ENCODE peak calls at places on chromosomes 5 and 9, in eight cellular contexts. A, V, J, I, Y, L, Z and S are unnamed samples.

GRCh38 chr5:65555266-65555665 is 7.7 kb downstream of the CENPK start:
- DNase-seq in V (no peak), J (no peak), Z (no peak), L (peak), I (no peak), A (no peak), Y (no peak), S (peak)

GRCh38 chr5:36323926-36324781 is 22.5 kb upstream of the RANBP3L start:
- DNase-seq in J (no peak), Y (no peak), I (no peak), Z (no peak), L (no peak), A (no peak), V (no peak), S (no peak)

GRCh38 chr5:6701500-6701899 is 11.7 kb upstream of the TENT4A start:
- DNase-seq in Y (no peak), I (no peak), Z (peak), L (no peak), V (no peak), J (no peak), A (no peak), S (no peak)

GRCh38 chr5:10335711-10336470 is 17.6 kb upstream of the MARCHF6 start:
- DNase-seq in I (no peak), Y (no peak), J (no peak), V (no peak), A (no peak), Z (no peak), L (no peak), S (no peak)

GRCh38 chr9:116271307-116271706 is 117.7 kb downstream of the PAPPA start:
- DNase-seq in Y (no peak), I (no peak), J (no peak), V (no peak), A (no peak), L (no peak), Z (peak), S (no peak)

GRCh38 chr5:5767286-5767928 is 344.9 kb downstream of the ICE1 start:
- DNase-seq in Z (no peak), V (no peak), I (no peak), L (no peak), Y (no peak), J (no peak), A (no peak), S (no peak)

GRCh38 chr5:149223081-149223848 is 48.4 kb upstream of the AFAP1L1 start:
- DNase-seq in Y (peak), Z (no peak), I (no peak), J (no peak), A (no peak), L (peak), V (no peak), S (no peak)

GRCh38 chr5:87394407-87394806 is 18.3 kb downstream of the CCNH start:
- DNase-seq in Y (no peak), V (no peak), J (no peak), A (no peak), L (peak), I (no peak), Z (peak), S (peak)

GRCh38 chr9:129568560-129569505 is 52.1 kb downstream of the C9orf50 start:
- DNase-seq in L (no peak), A (peak), J (no peak), Z (no peak), V (no peak), I (no peak), Y (no peak), S (no peak)

GRCh38 chr5:72328172-72328571 is 8.0 kb downstream of the PTCD2 start:
- DNase-seq in L (peak), Z (peak), A (no peak), J (no peak), Y (no peak), V (no peak), I (no peak), S (peak)

GRCh38 chr5:126619781-126620180 is 19.0 kb downstream of the PHAX start:
- DNase-seq in L (no peak), A (no peak), I (no peak), Z (no peak), J (no peak), Y (no peak), V (no peak), S (peak)

GRCh38 chr9:120916573-120916972 is 10.0 kb downstream of the TRAF1 start:
- DNase-seq in A (no peak), V (no peak), J (no peak), Z (no peak), Y (no peak), I (no peak), L (peak), S (peak)

GRCh38 chr9:93652604-93653592 is 76.5 kb downstream of the PHF2 start:
- DNase-seq in A (no peak), Z (no peak), J (no peak), I (no peak), V (no peak), Y (no peak), L (no peak), S (no peak)

GRCh38 chr9:5910413-5911057 is 19.8 kb downstream of the MLANA start:
- DNase-seq in L (no peak), A (no peak), V (no peak), J (no peak), I (no peak), Y (no peak), Z (no peak), S (peak)

GRCh38 chr5:111783537-111783936 is 26.5 kb upstream of the NREP start:
- DNase-seq in Y (no peak), Z (no peak), L (no peak), J (no peak), V (no peak), I (no peak), A (no peak), S (no peak)

GRCh38 chr9:132497731-132498130 is 84.7 kb upstream of the BARHL1 start:
- DNase-seq in I (no peak), J (no peak), V (no peak), A (no peak), Z (no peak), L (no peak), Y (no peak), S (no peak)

GRCh38 chr9:87898151-87898550 is 15.5 kb downstream of the SPATA31E1 start:
- DNase-seq in J (no peak), Z (peak), Y (no peak), V (no peak), A (no peak), I (no peak), L (peak), S (peak)

GRCh38 chr9:93962561-93963440 is 7.6 kb upstream of the BARX1 start:
- DNase-seq in Z (peak), L (peak), I (peak), Y (peak), V (peak), A (peak), J (peak), S (peak)

GRCh38 chr9:114096041-114096511 is 3.0 kb downstream of the KIF12 start:
- DNase-seq in J (no peak), A (peak), Y (peak), L (no peak), I (no peak), V (no peak), Z (no peak), S (no peak)

GRCh38 chr5:32278403-32278802 is 34.3 kb downstream of the MTMR12 start:
- DNase-seq in A (no peak), I (no peak), V (no peak), Z (no peak), J (peak), Y (no peak), L (peak), S (peak)

GRCh38 chr5:6712136-6712581 is 1.1 kb upstream of the TENT4A start:
- DNase-seq in V (peak), L (peak), A (peak), J (peak), I (peak), Y (peak), Z (peak), S (peak)

GRCh38 chr5:76583163-76584047 is 39.8 kb downstream of the F2RL2 start:
- DNase-seq in V (peak), J (peak), L (peak), Z (peak), Y (no peak), I (no peak), A (no peak), S (peak)

GRCh38 chr9:117268847-117269452 is 145.9 kb downstream of the ASTN2 start:
- DNase-seq in A (no peak), L (no peak), J (no peak), V (no peak), I (no peak), Y (no peak), Z (no peak), S (no peak)

GRCh38 chr5:88679638-88680037 is 203.3 kb downstream of the MEF2C start:
- DNase-seq in J (no peak), Y (no peak), L (no peak), A (no peak), V (no peak), I (no peak), Z (no peak), S (no peak)

GRCh38 chr5:32323741-32324140 is 11.0 kb upstream of the MTMR12 start:
- DNase-seq in Z (no peak), Y (no peak), V (no peak), I (no peak), J (no peak), L (no peak), A (peak), S (no peak)

GRCh38 chr5:116759860-116760644 is 185.4 kb upstream of the SEMA6A start:
- DNase-seq in I (peak), J (no peak), Z (no peak), A (peak), L (no peak), Y (no peak), V (no peak), S (peak)

GRCh38 chr5:111299067-111299481 is 74.9 kb downstream of the CAMK4 start:
- DNase-seq in L (no peak), Y (no peak), I (no peak), A (no peak), Z (no peak), V (peak), J (no peak), S (no peak)

GRCh38 chr5:138459311-138459710 is 6.0 kb upstream of the EGR1 start:
- DNase-seq in Z (no peak), Y (no peak), I (no peak), J (peak), A (no peak), L (no peak), V (peak), S (no peak)

GRCh38 chr9:27800159-27800558 is 226.9 kb upstream of the C9orf72 start:
- DNase-seq in A (no peak), V (no peak), I (no peak), Z (no peak), L (no peak), Y (no peak), J (no peak), S (no peak)

GRCh38 chr9:27801511-27801910 is 228.2 kb upstream of the C9orf72 start:
- DNase-seq in Y (no peak), I (no peak), A (no peak), Z (no peak), L (no peak), J (no peak), V (no peak), S (no peak)

GRCh38 chr9:27799326-27799725 is 226.0 kb upstream of the C9orf72 start:
- DNase-seq in V (no peak), L (no peak), Z (no peak), A (no peak), Y (no peak), J (no peak), I (no peak), S (no peak)
- H2AFZ ChIP-seq in V (no peak), L (no peak), Z (no peak), A (no peak), Y (no peak), J (no peak), I (no peak), S (no peak)

GRCh38 chr9:72982161-72982799 is 29.4 kb upstream of the ALDH1A1 start:
- DNase-seq in A (no peak), I (no peak), J (no peak), V (no peak), L (no peak), Z (no peak), Y (no peak), S (peak)

GRCh38 chr9:72981433-72981832 is 28.6 kb upstream of the ALDH1A1 start:
- DNase-seq in A (no peak), I (no peak), V (no peak), L (no peak), J (no peak), Z (no peak), Y (no peak), S (no peak)

GRCh38 chr9:72979405-72980100 is 26.7 kb upstream of the ALDH1A1 start:
- DNase-seq in J (no peak), A (no peak), I (no peak), L (no peak), Z (peak), V (no peak), Y (no peak), S (no peak)

GRCh38 chr9:72980183-72980582 is 27.3 kb upstream of the ALDH1A1 start:
- DNase-seq in J (no peak), Y (no peak), A (no peak), Z (no peak), I (no peak), L (no peak), V (no peak), S (no peak)

DNA sequence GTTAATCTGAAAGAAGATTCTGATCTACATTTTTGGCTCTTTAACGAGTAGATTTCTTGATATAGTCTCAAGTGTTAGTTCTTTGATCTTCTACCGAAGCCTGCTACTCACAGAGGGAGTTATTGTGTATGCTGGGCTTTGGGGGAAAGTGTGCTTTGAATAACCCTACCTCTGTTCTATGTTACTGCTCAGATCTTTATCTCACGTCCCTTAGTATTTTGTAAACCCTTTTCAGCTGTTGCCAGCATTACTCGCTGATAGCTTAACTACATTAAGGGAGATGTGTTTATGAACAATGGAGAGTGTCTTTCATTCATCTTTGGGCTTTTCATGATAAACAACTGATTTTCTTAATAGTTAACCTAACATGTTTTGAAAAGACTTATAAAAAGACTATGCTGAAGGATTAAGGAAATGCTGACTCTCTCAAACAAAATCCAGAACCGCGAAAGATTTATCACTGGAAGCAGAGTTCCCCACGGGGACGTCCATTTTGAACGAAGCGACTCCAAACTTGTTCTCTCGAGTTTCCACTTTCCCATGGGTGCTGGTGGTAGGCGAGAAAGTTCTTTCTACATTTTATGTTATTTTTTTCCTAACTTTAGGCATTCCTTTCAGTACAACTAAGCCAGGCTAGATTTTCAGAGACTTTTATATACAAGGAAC is 27.9 kb upstream of the ALDH1A1 start:
- DNase-seq in L (no peak), A (no peak), V (no peak), Z (no peak), J (no peak), Y (no peak), I (no peak), S (no peak)
- H2AFZ ChIP-seq in L (no peak), A (no peak), V (no peak), Z (no peak), J (no peak), Y (no peak), I (no peak), S (no peak)

GRCh38 chr5:163409384-163409783 is 28.0 kb upstream of the CCNG1 start:
- DNase-seq in A (no peak), L (no peak), Z (peak), V (no peak), I (no peak), Y (peak), J (no peak), S (no peak)
- H2AFZ ChIP-seq in A (no peak), L (no peak), Z (peak), V (no peak), I (no peak), Y (no peak), J (no peak), S (no peak)

GRCh38 chr9:137366891-137367381 is 56.0 kb downstream of the EXD3 start:
- DNase-seq in J (no peak), I (no peak), L (no peak), V (no peak), A (peak), Y (no peak), Z (no peak), S (no peak)

GRCh38 chr9:137367506-137368430 is 55.2 kb downstream of the EXD3 start:
- DNase-seq in I (no peak), J (no peak), Z (no peak), A (peak), Y (no peak), L (no peak), V (no peak), S (no peak)

GRCh38 chr9:137365056-137365455 is 57.9 kb downstream of the EXD3 start:
- DNase-seq in Z (no peak), J (no peak), V (no peak), Y (no peak), I (no peak), L (no peak), A (no peak), S (no peak)

GRCh38 chr9:137366445-137366810 is 56.5 kb downstream of the EXD3 start:
- DNase-seq in A (no peak), I (no peak), Y (no peak), L (no peak), V (no peak), Z (no peak), J (no peak), S (no peak)

GRCh38 chr9:137365552-137366444 is 57.2 kb downstream of the EXD3 start:
- DNase-seq in L (no peak), J (no peak), Y (no peak), Z (no peak), A (no peak), V (no peak), I (no peak), S (no peak)
- H2AFZ ChIP-seq in L (peak), J (no peak), Y (no peak), Z (no peak), A (no peak), V (no peak), I (no peak), S (no peak)

GRCh38 chr9:90073551-90073950 is 468.7 kb downstream of the GADD45G start:
- DNase-seq in I (no peak), Z (no peak), Y (no peak), J (no peak), V (no peak), A (no peak), L (no peak), S (no peak)
- H2AFZ ChIP-seq in I (no peak), Z (no peak), Y (no peak), J (no peak), V (no peak), A (no peak), L (no peak), S (no peak)

DNA sequence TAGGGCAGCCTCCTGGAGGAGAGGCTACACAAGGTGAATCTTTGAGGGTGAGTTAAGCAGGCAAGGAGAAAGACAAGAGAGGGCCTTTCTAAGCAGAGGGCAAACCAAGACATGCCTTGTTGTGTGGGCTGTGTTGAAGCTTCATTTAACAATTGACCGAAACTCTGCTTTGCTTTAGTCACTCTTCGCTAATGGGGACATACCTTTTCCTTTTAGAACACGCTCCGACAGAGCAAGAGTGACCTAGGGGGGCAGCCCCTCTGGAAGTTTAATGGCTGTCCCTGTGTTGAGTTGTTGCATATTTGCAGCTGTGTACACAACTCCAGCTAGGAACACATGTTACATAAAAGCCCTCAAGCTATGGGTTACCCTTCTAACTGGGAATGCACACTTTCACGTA is 218.1 kb upstream of the WWC1 start:
- DNase-seq in J (no peak), Z (no peak), V (no peak), Y (no peak), L (no peak), I (no peak), A (no peak), S (no peak)
- H2AFZ ChIP-seq in J (no peak), Z (no peak), V (no peak), Y (no peak), L (no peak), I (no peak), A (no peak), S (no peak)